ENCODE peak calls at places on chromosomes 12 and 14, in eight cellular contexts. One of them, this sample, is unnamed.

GRCh38 chr14:55936691-55937090 is 181.5 kb upstream of the PELI2 start:
- DNase-seq in transverse colon: no peak
- DNase-seq in CD4-positive, alpha-beta T cell: no peak
- DNase-seq in NCI-H2029: no peak
- DNase-seq in iPS-NIHi11: no peak
- DNase-seq in left kidney: no peak
- DNase-seq in HCEC 1CT: no peak
- DNase-seq in effector CD4-positive, alpha-beta T cell: no peak
- DNase-seq in this sample: no peak

GRCh38 chr12:72278894-72279293 is 6.7 kb downstream of the TRHDE start:
- DNase-seq in transverse colon: no peak
- DNase-seq in CD4-positive, alpha-beta T cell: no peak
- DNase-seq in NCI-H2029: no peak
- DNase-seq in iPS-NIHi11: no peak
- DNase-seq in left kidney: no peak
- DNase-seq in HCEC 1CT: no peak
- DNase-seq in effector CD4-positive, alpha-beta T cell: no peak
- DNase-seq in this sample: no peak

GRCh38 chr12:67085699-67086098 is 183.5 kb upstream of the CAND1 start:
- DNase-seq in transverse colon: no peak
- DNase-seq in CD4-positive, alpha-beta T cell: no peak
- DNase-seq in NCI-H2029: no peak
- DNase-seq in iPS-NIHi11: no peak
- DNase-seq in left kidney: peak; percentile 63
- DNase-seq in HCEC 1CT: no peak
- DNase-seq in effector CD4-positive, alpha-beta T cell: no peak
- DNase-seq in this sample: no peak

GRCh38 chr12:65876898-65877721 is 52.8 kb downstream of the HMGA2 start:
- DNase-seq in transverse colon: no peak
- DNase-seq in CD4-positive, alpha-beta T cell: no peak
- DNase-seq in NCI-H2029: no peak
- DNase-seq in iPS-NIHi11: peak; percentile 55
- DNase-seq in left kidney: peak; percentile 76
- DNase-seq in HCEC 1CT: no peak
- DNase-seq in effector CD4-positive, alpha-beta T cell: no peak
- DNase-seq in this sample: no peak

GRCh38 chr14:103021817-103022668 is 35.3 kb downstream of the CDC42BPB start:
- DNase-seq in transverse colon: no peak
- DNase-seq in CD4-positive, alpha-beta T cell: no peak
- DNase-seq in NCI-H2029: peak; percentile 44
- DNase-seq in iPS-NIHi11: no peak
- DNase-seq in left kidney: peak; percentile 65
- DNase-seq in HCEC 1CT: no peak
- DNase-seq in effector CD4-positive, alpha-beta T cell: no peak
- DNase-seq in this sample: no peak

GRCh38 chr12:49088190-49088931 is 6.2 kb downstream of the DHH start:
- DNase-seq in transverse colon: peak; percentile 73
- DNase-seq in CD4-positive, alpha-beta T cell: peak; percentile 68
- DNase-seq in NCI-H2029: peak; percentile 84
- DNase-seq in iPS-NIHi11: peak; percentile 85
- DNase-seq in left kidney: peak; percentile 94
- DNase-seq in HCEC 1CT: peak; percentile 90
- DNase-seq in effector CD4-positive, alpha-beta T cell: peak; percentile 59
- DNase-seq in this sample: peak; percentile 57

GRCh38 chr12:127677537-127678131 is 589.3 kb upstream of the TMEM132C start:
- DNase-seq in transverse colon: peak; percentile 56
- DNase-seq in CD4-positive, alpha-beta T cell: peak; percentile 34
- DNase-seq in NCI-H2029: peak; percentile 77
- DNase-seq in iPS-NIHi11: peak; percentile 29
- DNase-seq in left kidney: peak; percentile 87
- DNase-seq in HCEC 1CT: peak; percentile 72
- DNase-seq in effector CD4-positive, alpha-beta T cell: no peak
- DNase-seq in this sample: peak; percentile 67

GRCh38 chr12:79884401-79885006 is 50.4 kb downstream of the PPP1R12A start:
- DNase-seq in transverse colon: no peak
- DNase-seq in CD4-positive, alpha-beta T cell: no peak
- DNase-seq in NCI-H2029: no peak
- DNase-seq in iPS-NIHi11: no peak
- DNase-seq in left kidney: no peak
- DNase-seq in HCEC 1CT: no peak
- DNase-seq in effector CD4-positive, alpha-beta T cell: no peak
- DNase-seq in this sample: no peak

GRCh38 chr12:62267490-62267889 is 7.3 kb downstream of the USP15 start:
- DNase-seq in transverse colon: no peak
- DNase-seq in CD4-positive, alpha-beta T cell: no peak
- DNase-seq in NCI-H2029: no peak
- DNase-seq in iPS-NIHi11: no peak
- DNase-seq in left kidney: no peak
- DNase-seq in HCEC 1CT: no peak
- DNase-seq in effector CD4-positive, alpha-beta T cell: no peak
- DNase-seq in this sample: no peak

GRCh38 chr14:89303452-89304435 is 113.3 kb downstream of the FOXN3 start:
- DNase-seq in transverse colon: peak; percentile 64
- DNase-seq in CD4-positive, alpha-beta T cell: no peak
- DNase-seq in NCI-H2029: peak; percentile 56
- DNase-seq in iPS-NIHi11: no peak
- DNase-seq in left kidney: peak; percentile 79
- DNase-seq in HCEC 1CT: peak; percentile 76
- DNase-seq in effector CD4-positive, alpha-beta T cell: no peak
- DNase-seq in this sample: no peak

GRCh38 chr12:8088574-8088973 is 6.5 kb downstream of the NECAP1 start:
- DNase-seq in transverse colon: peak; percentile 26
- DNase-seq in CD4-positive, alpha-beta T cell: peak; percentile 47
- DNase-seq in NCI-H2029: no peak
- DNase-seq in iPS-NIHi11: no peak
- DNase-seq in left kidney: no peak
- DNase-seq in HCEC 1CT: no peak
- DNase-seq in effector CD4-positive, alpha-beta T cell: peak; percentile 9
- DNase-seq in this sample: peak; percentile 57

GRCh38 chr14:105420141-105420975 is 731 bp downstream of the MTA1 start:
- DNase-seq in transverse colon: no peak
- DNase-seq in CD4-positive, alpha-beta T cell: no peak
- DNase-seq in NCI-H2029: no peak
- DNase-seq in iPS-NIHi11: peak; percentile 60
- DNase-seq in left kidney: peak; percentile 21
- DNase-seq in HCEC 1CT: no peak
- DNase-seq in effector CD4-positive, alpha-beta T cell: no peak
- DNase-seq in this sample: no peak

GRCh38 chr12:22856120-22856699 is 231.2 kb downstream of the ETNK1 start:
- DNase-seq in transverse colon: no peak
- DNase-seq in CD4-positive, alpha-beta T cell: no peak
- DNase-seq in NCI-H2029: no peak
- DNase-seq in iPS-NIHi11: peak; percentile 32
- DNase-seq in left kidney: peak; percentile 46
- DNase-seq in HCEC 1CT: peak; percentile 61
- DNase-seq in effector CD4-positive, alpha-beta T cell: no peak
- DNase-seq in this sample: no peak

GRCh38 chr12:131815132-131815531 is 13.1 kb upstream of the MMP17 start:
- DNase-seq in transverse colon: no peak
- DNase-seq in CD4-positive, alpha-beta T cell: no peak
- DNase-seq in NCI-H2029: no peak
- DNase-seq in iPS-NIHi11: no peak
- DNase-seq in left kidney: no peak
- DNase-seq in HCEC 1CT: no peak
- DNase-seq in effector CD4-positive, alpha-beta T cell: no peak
- DNase-seq in this sample: no peak

GRCh38 chr12:2613674-2614073 is 181.1 kb upstream of the FKBP4 start:
- DNase-seq in transverse colon: no peak
- DNase-seq in CD4-positive, alpha-beta T cell: no peak
- DNase-seq in NCI-H2029: no peak
- DNase-seq in iPS-NIHi11: no peak
- DNase-seq in left kidney: no peak
- DNase-seq in HCEC 1CT: peak; percentile 95
- DNase-seq in effector CD4-positive, alpha-beta T cell: no peak
- DNase-seq in this sample: peak; percentile 66

GRCh38 chr14:94697773-94698556 is 71.9 kb downstream of the GSC start:
- DNase-seq in transverse colon: no peak
- DNase-seq in CD4-positive, alpha-beta T cell: no peak
- DNase-seq in NCI-H2029: no peak
- DNase-seq in iPS-NIHi11: no peak
- DNase-seq in left kidney: no peak
- DNase-seq in HCEC 1CT: no peak
- DNase-seq in effector CD4-positive, alpha-beta T cell: no peak
- DNase-seq in this sample: no peak

GRCh38 chr14:90398315-90398811 is 1.5 kb downstream of the CALM1 start:
- DNase-seq in transverse colon: peak; percentile 56
- DNase-seq in CD4-positive, alpha-beta T cell: peak; percentile 62
- DNase-seq in NCI-H2029: no peak
- DNase-seq in iPS-NIHi11: peak; percentile 41
- DNase-seq in left kidney: peak; percentile 71
- DNase-seq in HCEC 1CT: no peak
- DNase-seq in effector CD4-positive, alpha-beta T cell: peak; percentile 60
- DNase-seq in this sample: peak; percentile 50

GRCh38 chr14:86296173-86296572 is 766.2 kb downstream of the FLRT2 start:
- DNase-seq in transverse colon: no peak
- DNase-seq in CD4-positive, alpha-beta T cell: no peak
- DNase-seq in NCI-H2029: no peak
- DNase-seq in iPS-NIHi11: no peak
- DNase-seq in left kidney: peak; percentile 18
- DNase-seq in HCEC 1CT: no peak
- DNase-seq in effector CD4-positive, alpha-beta T cell: no peak
- DNase-seq in this sample: no peak

This sample was measured in stimulated activated effector memory CD8-positive, alpha-beta T cell treated with anti-CD3 and anti-CD28 coated beads, Interleukin-12 subunit alpha, Interleukin-12 subunit beta, amount 100 ng/mL, for 72 hours.